ENCODE peak calls at places on chromosomes 5 and 9, in five cellular contexts. One of them, this sample, is unnamed.

GRCh38 chr9:125166762-125167161 is 22.8 kb downstream of the PPP6C start:
- DNase-seq in sciatic nerve: no peak
- DNase-seq in psoas muscle: no peak
- DNase-seq in stimulated activated CD4-positive, alpha-beta T cell treated with anti-CD3 and anti-CD28 coated beads, Interleukin-15, amount 100 ng/mL, for 24 hours: no peak
- DNase-seq in GM19239: no peak
- DNase-seq in this sample: no peak

GRCh38 chr9:114803459-114803858 is 2.4 kb downstream of the TNFSF15 start:
- DNase-seq in sciatic nerve: no peak
- DNase-seq in GM19239: no peak
- DNase-seq in psoas muscle: no peak
- DNase-seq in stimulated activated CD4-positive, alpha-beta T cell treated with anti-CD3 and anti-CD28 coated beads, Interleukin-15, amount 100 ng/mL, for 24 hours: no peak
- DNase-seq in this sample: no peak

GRCh38 chr5:60257852-60258251 is 364.3 kb upstream of the PDE4D start:
- DNase-seq in psoas muscle: no peak
- DNase-seq in stimulated activated CD4-positive, alpha-beta T cell treated with anti-CD3 and anti-CD28 coated beads, Interleukin-15, amount 100 ng/mL, for 24 hours: no peak
- DNase-seq in GM19239: no peak
- DNase-seq in sciatic nerve: no peak
- DNase-seq in this sample: no peak

GRCh38 chr9:8850916-8851315 is 1051.3 kb upstream of the DMAC1 start:
- DNase-seq in sciatic nerve: no peak
- DNase-seq in psoas muscle: no peak
- DNase-seq in GM19239: no peak
- DNase-seq in stimulated activated CD4-positive, alpha-beta T cell treated with anti-CD3 and anti-CD28 coated beads, Interleukin-15, amount 100 ng/mL, for 24 hours: no peak
- DNase-seq in this sample: no peak

GRCh38 chr9:3330792-3331420 is 194.9 kb downstream of the RFX3 start:
- DNase-seq in sciatic nerve: no peak
- DNase-seq in GM19239: no peak
- DNase-seq in psoas muscle: no peak
- DNase-seq in stimulated activated CD4-positive, alpha-beta T cell treated with anti-CD3 and anti-CD28 coated beads, Interleukin-15, amount 100 ng/mL, for 24 hours: no peak
- DNase-seq in this sample: no peak

GRCh38 chr5:93145767-93146166 is 435.3 kb downstream of the NR2F1-AS1 start:
- DNase-seq in psoas muscle: no peak
- DNase-seq in sciatic nerve: no peak
- DNase-seq in stimulated activated CD4-positive, alpha-beta T cell treated with anti-CD3 and anti-CD28 coated beads, Interleukin-15, amount 100 ng/mL, for 24 hours: no peak
- DNase-seq in GM19239: no peak
- DNase-seq in this sample: no peak

GRCh38 chr5:121735618-121736017 is 116.1 kb upstream of the FTMT start:
- DNase-seq in GM19239: no peak
- DNase-seq in stimulated activated CD4-positive, alpha-beta T cell treated with anti-CD3 and anti-CD28 coated beads, Interleukin-15, amount 100 ng/mL, for 24 hours: no peak
- DNase-seq in sciatic nerve: no peak
- DNase-seq in psoas muscle: no peak
- DNase-seq in this sample: no peak

GRCh38 chr5:148382961-148383360 is 797 bp upstream of the FBXO38 start:
- DNase-seq in psoas muscle: no peak
- DNase-seq in sciatic nerve: no peak
- DNase-seq in stimulated activated CD4-positive, alpha-beta T cell treated with anti-CD3 and anti-CD28 coated beads, Interleukin-15, amount 100 ng/mL, for 24 hours: no peak
- DNase-seq in GM19239: no peak
- DNase-seq in this sample: no peak

GRCh38 chr5:141647242-141647641 is 4.0 kb downstream of the FCHSD1 start:
- DNase-seq in sciatic nerve: no peak
- DNase-seq in stimulated activated CD4-positive, alpha-beta T cell treated with anti-CD3 and anti-CD28 coated beads, Interleukin-15, amount 100 ng/mL, for 24 hours: no peak
- DNase-seq in GM19239: no peak
- DNase-seq in psoas muscle: no peak
- DNase-seq in this sample: no peak

GRCh38 chr5:6159864-6160199 is 218.5 kb downstream of the MED10 start:
- DNase-seq in GM19239: no peak
- DNase-seq in psoas muscle: no peak
- DNase-seq in stimulated activated CD4-positive, alpha-beta T cell treated with anti-CD3 and anti-CD28 coated beads, Interleukin-15, amount 100 ng/mL, for 24 hours: no peak
- DNase-seq in sciatic nerve: no peak
- DNase-seq in this sample: no peak

GRCh38 chr5:142326480-142326938 is 1.7 kb upstream of the SPRY4 start:
- DNase-seq in psoas muscle: no peak
- DNase-seq in stimulated activated CD4-positive, alpha-beta T cell treated with anti-CD3 and anti-CD28 coated beads, Interleukin-15, amount 100 ng/mL, for 24 hours: no peak
- DNase-seq in GM19239: no peak
- DNase-seq in sciatic nerve: no peak
- DNase-seq in this sample: no peak

GRCh38 chr9:134028575-134029247 is 3.4 kb downstream of the BRD3OS start:
- DNase-seq in stimulated activated CD4-positive, alpha-beta T cell treated with anti-CD3 and anti-CD28 coated beads, Interleukin-15, amount 100 ng/mL, for 24 hours: no peak
- DNase-seq in sciatic nerve: peak
- DNase-seq in GM19239: no peak
- DNase-seq in psoas muscle: no peak
- DNase-seq in this sample: no peak

GRCh38 chr9:136784997-136785361 is 6.2 kb upstream of the TMEM141 start:
- DNase-seq in stimulated activated CD4-positive, alpha-beta T cell treated with anti-CD3 and anti-CD28 coated beads, Interleukin-15, amount 100 ng/mL, for 24 hours: no peak
- DNase-seq in GM19239: no peak
- DNase-seq in psoas muscle: no peak
- DNase-seq in sciatic nerve: no peak
- DNase-seq in this sample: no peak

GRCh38 chr5:156230887-156231286 is 96.1 kb upstream of the SGCD start:
- DNase-seq in psoas muscle: no peak
- DNase-seq in sciatic nerve: no peak
- DNase-seq in GM19239: no peak
- DNase-seq in stimulated activated CD4-positive, alpha-beta T cell treated with anti-CD3 and anti-CD28 coated beads, Interleukin-15, amount 100 ng/mL, for 24 hours: no peak
- DNase-seq in this sample: no peak

GRCh38 chr5:132760601-132761317 is 13.5 kb downstream of the CCNI2 start:
- DNase-seq in stimulated activated CD4-positive, alpha-beta T cell treated with anti-CD3 and anti-CD28 coated beads, Interleukin-15, amount 100 ng/mL, for 24 hours: no peak
- DNase-seq in GM19239: no peak
- DNase-seq in sciatic nerve: no peak
- DNase-seq in psoas muscle: no peak
- DNase-seq in this sample: no peak

GRCh38 chr5:10151656-10152055 is 98.0 kb downstream of the ATPSCKMT start:
- DNase-seq in psoas muscle: no peak
- DNase-seq in sciatic nerve: no peak
- DNase-seq in GM19239: no peak
- DNase-seq in stimulated activated CD4-positive, alpha-beta T cell treated with anti-CD3 and anti-CD28 coated beads, Interleukin-15, amount 100 ng/mL, for 24 hours: no peak
- DNase-seq in this sample: no peak

GRCh38 chr5:159212667-159213462 is 3.5 kb upstream of the RNF145 start:
- DNase-seq in psoas muscle: no peak
- DNase-seq in stimulated activated CD4-positive, alpha-beta T cell treated with anti-CD3 and anti-CD28 coated beads, Interleukin-15, amount 100 ng/mL, for 24 hours: no peak
- DNase-seq in GM19239: no peak
- DNase-seq in sciatic nerve: no peak
- DNase-seq in this sample: no peak

GRCh38 chr5:39547548-39548154 is 122.9 kb upstream of the DAB2 start:
- DNase-seq in sciatic nerve: no peak
- DNase-seq in stimulated activated CD4-positive, alpha-beta T cell treated with anti-CD3 and anti-CD28 coated beads, Interleukin-15, amount 100 ng/mL, for 24 hours: peak
- DNase-seq in GM19239: peak
- DNase-seq in psoas muscle: no peak
- DNase-seq in this sample: peak

GRCh38 chr9:75628952-75629351 is 261.5 kb upstream of the PCSK5 start:
- DNase-seq in stimulated activated CD4-positive, alpha-beta T cell treated with anti-CD3 and anti-CD28 coated beads, Interleukin-15, amount 100 ng/mL, for 24 hours: no peak
- DNase-seq in GM19239: no peak
- DNase-seq in sciatic nerve: no peak
- DNase-seq in psoas muscle: no peak
- DNase-seq in this sample: no peak

GRCh38 chr9:24817756-24818155 is 272.1 kb upstream of the IZUMO3 start:
- DNase-seq in psoas muscle: no peak
- DNase-seq in sciatic nerve: no peak
- DNase-seq in stimulated activated CD4-positive, alpha-beta T cell treated with anti-CD3 and anti-CD28 coated beads, Interleukin-15, amount 100 ng/mL, for 24 hours: no peak
- DNase-seq in GM19239: no peak
- DNase-seq in this sample: no peak

GRCh38 chr5:14112998-14113652 is 30.0 kb upstream of the TRIO start:
- DNase-seq in stimulated activated CD4-positive, alpha-beta T cell treated with anti-CD3 and anti-CD28 coated beads, Interleukin-15, amount 100 ng/mL, for 24 hours: no peak
- DNase-seq in GM19239: no peak
- DNase-seq in sciatic nerve: no peak
- DNase-seq in psoas muscle: no peak
- DNase-seq in this sample: no peak

GRCh38 chr9:32382582-32383320 is 1.7 kb upstream of the ACO1 start:
- DNase-seq in GM19239: no peak
- DNase-seq in sciatic nerve: no peak
- DNase-seq in psoas muscle: no peak
- DNase-seq in stimulated activated CD4-positive, alpha-beta T cell treated with anti-CD3 and anti-CD28 coated beads, Interleukin-15, amount 100 ng/mL, for 24 hours: no peak
- DNase-seq in this sample: no peak

GRCh38 chr9:89778100-89779085 is 173.6 kb downstream of the GADD45G start:
- DNase-seq in GM19239: no peak
- DNase-seq in sciatic nerve: no peak
- DNase-seq in psoas muscle: no peak
- DNase-seq in stimulated activated CD4-positive, alpha-beta T cell treated with anti-CD3 and anti-CD28 coated beads, Interleukin-15, amount 100 ng/mL, for 24 hours: no peak
- DNase-seq in this sample: no peak

GRCh38 chr9:761793-762190 is 79.7 kb upstream of the DMRT1 start:
- DNase-seq in GM19239: no peak
- DNase-seq in sciatic nerve: no peak
- DNase-seq in psoas muscle: no peak
- DNase-seq in stimulated activated CD4-positive, alpha-beta T cell treated with anti-CD3 and anti-CD28 coated beads, Interleukin-15, amount 100 ng/mL, for 24 hours: no peak
- DNase-seq in this sample: no peak

GRCh38 chr9:14144215-14144614 is 169.7 kb downstream of the NFIB start:
- DNase-seq in stimulated activated CD4-positive, alpha-beta T cell treated with anti-CD3 and anti-CD28 coated beads, Interleukin-15, amount 100 ng/mL, for 24 hours: no peak
- DNase-seq in psoas muscle: no peak
- DNase-seq in sciatic nerve: no peak
- DNase-seq in GM19239: no peak
- DNase-seq in this sample: no peak

GRCh38 chr5:69484891-69485290 is 7.7 kb upstream of the OCLN start:
- DNase-seq in GM19239: no peak
- DNase-seq in stimulated activated CD4-positive, alpha-beta T cell treated with anti-CD3 and anti-CD28 coated beads, Interleukin-15, amount 100 ng/mL, for 24 hours: no peak
- DNase-seq in psoas muscle: no peak
- DNase-seq in sciatic nerve: no peak
- DNase-seq in this sample: peak

GRCh38 chr9:134422301-134422700 is 96.0 kb downstream of the RXRA start:
- DNase-seq in psoas muscle: peak
- DNase-seq in stimulated activated CD4-positive, alpha-beta T cell treated with anti-CD3 and anti-CD28 coated beads, Interleukin-15, amount 100 ng/mL, for 24 hours: no peak
- DNase-seq in sciatic nerve: no peak
- DNase-seq in GM19239: no peak
- DNase-seq in this sample: no peak

GRCh38 chr5:74257645-74258328 is 382.7 kb downstream of the ENC1 start:
- DNase-seq in psoas muscle: peak
- DNase-seq in stimulated activated CD4-positive, alpha-beta T cell treated with anti-CD3 and anti-CD28 coated beads, Interleukin-15, amount 100 ng/mL, for 24 hours: no peak
- DNase-seq in GM19239: peak
- DNase-seq in sciatic nerve: peak
- DNase-seq in this sample: no peak

GRCh38 chr9:99351647-99352046 is 129.6 kb downstream of the SEC61B start:
- DNase-seq in GM19239: no peak
- DNase-seq in sciatic nerve: no peak
- DNase-seq in stimulated activated CD4-positive, alpha-beta T cell treated with anti-CD3 and anti-CD28 coated beads, Interleukin-15, amount 100 ng/mL, for 24 hours: no peak
- DNase-seq in psoas muscle: no peak
- DNase-seq in this sample: no peak

GRCh38 chr5:144141581-144141980 is 28.9 kb downstream of the YIPF5 start:
- DNase-seq in sciatic nerve: no peak
- DNase-seq in GM19239: no peak
- DNase-seq in psoas muscle: no peak
- DNase-seq in stimulated activated CD4-positive, alpha-beta T cell treated with anti-CD3 and anti-CD28 coated beads, Interleukin-15, amount 100 ng/mL, for 24 hours: no peak
- DNase-seq in this sample: no peak

GRCh38 chr9:97919217-97919813 is 3.0 kb downstream of the TRMO start:
- DNase-seq in GM19239: no peak
- DNase-seq in stimulated activated CD4-positive, alpha-beta T cell treated with anti-CD3 and anti-CD28 coated beads, Interleukin-15, amount 100 ng/mL, for 24 hours: no peak
- DNase-seq in sciatic nerve: no peak
- DNase-seq in psoas muscle: no peak
- DNase-seq in this sample: no peak

GRCh38 chr5:72178910-72179815 is 71.9 kb downstream of the MAP1B start:
- DNase-seq in psoas muscle: peak
- DNase-seq in stimulated activated CD4-positive, alpha-beta T cell treated with anti-CD3 and anti-CD28 coated beads, Interleukin-15, amount 100 ng/mL, for 24 hours: no peak
- DNase-seq in sciatic nerve: peak
- DNase-seq in GM19239: no peak
- DNase-seq in this sample: peak

GRCh38 chr5:60333103-60333502 is 366.9 kb downstream of the DEPDC1B start:
- DNase-seq in sciatic nerve: no peak
- DNase-seq in GM19239: no peak
- DNase-seq in psoas muscle: no peak
- DNase-seq in stimulated activated CD4-positive, alpha-beta T cell treated with anti-CD3 and anti-CD28 coated beads, Interleukin-15, amount 100 ng/mL, for 24 hours: no peak
- DNase-seq in this sample: no peak

GRCh38 chr5:168652516-168652915 is 73.3 kb upstream of the PANK3 start:
- DNase-seq in psoas muscle: no peak
- DNase-seq in sciatic nerve: no peak
- DNase-seq in stimulated activated CD4-positive, alpha-beta T cell treated with anti-CD3 and anti-CD28 coated beads, Interleukin-15, amount 100 ng/mL, for 24 hours: no peak
- DNase-seq in GM19239: no peak
- DNase-seq in this sample: no peak

GRCh38 chr5:153965102-153965645 is 73.5 kb downstream of the FAM114A2 start:
- DNase-seq in psoas muscle: peak
- DNase-seq in sciatic nerve: no peak
- DNase-seq in stimulated activated CD4-positive, alpha-beta T cell treated with anti-CD3 and anti-CD28 coated beads, Interleukin-15, amount 100 ng/mL, for 24 hours: peak
- DNase-seq in GM19239: peak
- DNase-seq in this sample: peak

This sample was measured in NCI-H460.